ENCODE peak calls at places on chromosomes 13 and 19, in eight cellular contexts. N is A549; H is transverse colon; U is Caco-2; O is AG10803; G is thyroid gland; I is astrocyte of the cerebellum; X is CD8-positive, alpha-beta T cell. W is an unnamed sample.

GRCh38 chr19:41416194-41416674 is 10.9 kb downstream of the B3GNT8 start:
- DNase-seq in N (no peak), H (peak), U (no peak), O (no peak), G (no peak), I (no peak), X (no peak), W (no peak)

GRCh38 chr13:56864451-56864850 is 276.3 kb upstream of the PRR20A start:
- DNase-seq in N (no peak), H (no peak), U (no peak), O (no peak), G (no peak), I (no peak), X (no peak), W (no peak)

GRCh38 chr13:73223372-73223781 is 164.6 kb downstream of the KLF5 start:
- DNase-seq in N (no peak), H (no peak), U (no peak), O (no peak), G (no peak), I (no peak), X (no peak), W (no peak)

GRCh38 chr19:15733895-15734294 is 3.9 kb upstream of the OR10H3 start:
- DNase-seq in N (no peak), H (no peak), U (no peak), O (no peak), G (no peak), I (no peak), X (no peak), W (no peak)

GRCh38 chr13:66774046-66774445 is 456.1 kb downstream of the PCDH9 start:
- DNase-seq in N (no peak), H (no peak), U (no peak), O (no peak), G (no peak), I (no peak), X (no peak), W (no peak)

GRCh38 chr19:46958542-46958941 is 61.1 kb upstream of the NPAS1 start:
- DNase-seq in N (no peak), H (no peak), U (no peak), O (peak), G (no peak), I (no peak), X (no peak), W (peak)

GRCh38 chr13:92589955-92590354 is 636.7 kb upstream of the GPC6 start:
- DNase-seq in N (no peak), H (no peak), U (no peak), O (no peak), G (no peak), I (no peak), X (no peak), W (no peak)

GRCh38 chr13:97074618-97075017 is 80.3 kb upstream of the OXGR1 start:
- DNase-seq in N (no peak), H (no peak), U (no peak), O (no peak), G (no peak), I (no peak), X (no peak), W (no peak)

GRCh38 chr19:41089955-41090354 is 1.7 kb downstream of the CYP2A13 start:
- DNase-seq in N (peak), H (no peak), U (no peak), O (no peak), G (no peak), I (no peak), X (no peak), W (no peak)

GRCh38 chr13:94309576-94309975 is 169.9 kb downstream of the DCT start:
- DNase-seq in N (no peak), H (no peak), U (no peak), O (no peak), G (no peak), I (no peak), X (no peak), W (no peak)

GRCh38 chr13:32964987-32965386 is 51.2 kb upstream of the KL start:
- DNase-seq in N (no peak), H (no peak), U (no peak), O (no peak), G (no peak), I (no peak), X (no peak), W (no peak)

GRCh38 chr13:25742220-25742619 is 309.6 kb downstream of the SHISA2 start:
- DNase-seq in N (no peak), H (no peak), U (no peak), O (no peak), G (no peak), I (no peak), X (no peak), W (no peak)

GRCh38 chr13:21395953-21396352 is 63.1 kb downstream of the ZDHHC20 start:
- DNase-seq in N (no peak), H (no peak), U (no peak), O (no peak), G (no peak), I (no peak), X (no peak), W (no peak)

GRCh38 chr19:35710784-35711723 is 6.7 kb downstream of the ZBTB32 start:
- DNase-seq in N (no peak), H (no peak), U (no peak), O (no peak), G (no peak), I (no peak), X (no peak), W (no peak)

GRCh38 chr13:59690857-59691500 is 472.7 kb downstream of the DIAPH3 start:
- DNase-seq in N (no peak), H (no peak), U (no peak), O (peak), G (no peak), I (no peak), X (no peak), W (no peak)

GRCh38 chr19:36837525-36837901 is 674 bp downstream of the ZNF790 start:
- DNase-seq in N (no peak), H (no peak), U (no peak), O (no peak), G (no peak), I (no peak), X (no peak), W (no peak)

GRCh38 chr13:77863037-77863630 is 55.5 kb downstream of the EDNRB start:
- DNase-seq in N (no peak), H (no peak), U (no peak), O (no peak), G (no peak), I (no peak), X (no peak), W (no peak)

GRCh38 chr19:30087381-30088138 is 145.5 kb downstream of the URI1 start:
- DNase-seq in N (no peak), H (no peak), U (no peak), O (no peak), G (no peak), I (no peak), X (no peak), W (no peak)

GRCh38 chr19:28700176-28700575 is 512.8 kb downstream of the UQCRFS1 start:
- DNase-seq in N (no peak), H (no peak), U (no peak), O (peak), G (no peak), I (no peak), X (no peak), W (no peak)

DNA sequence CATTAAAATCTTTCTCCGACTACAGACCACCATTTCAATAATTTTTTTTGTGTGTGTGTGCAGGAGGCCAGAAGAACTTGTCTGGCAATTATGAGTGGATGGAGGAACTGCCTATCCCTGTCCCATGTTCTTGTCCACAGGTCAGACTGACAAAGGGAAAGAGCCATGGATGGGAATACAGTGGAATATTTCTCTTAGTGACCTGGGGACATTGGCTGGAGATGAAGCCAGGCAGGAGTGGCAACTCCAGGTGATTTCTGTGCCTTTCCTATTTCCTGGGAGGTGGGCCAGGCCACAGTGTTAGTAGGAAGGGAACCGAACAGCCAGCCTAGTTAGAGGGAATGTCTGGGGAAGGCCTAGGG is 3.7 kb downstream of the PSG9 start:
- DNase-seq in N (no peak), H (no peak), U (no peak), O (no peak), G (no peak), I (no peak), X (no peak), W (no peak)
- TF ChIP-seq CTCF in N (no peak), H (no peak), U (no peak), O (no peak), G (no peak), I (no peak), X (no peak), W (no peak)

GRCh38 chr19:39212377-39212742 is 8.3 kb upstream of the SYCN start:
- DNase-seq in N (peak), H (peak), U (peak), O (no peak), G (no peak), I (no peak), X (peak), W (no peak)
- TF ChIP-seq CTCF in N (peak), H (no peak), U (peak), O (peak), G (no peak), I (no peak), X (peak), W (peak)

GRCh38 chr19:45291834-45292233 is 30.8 kb downstream of the CKM start:
- DNase-seq in N (no peak), H (no peak), U (no peak), O (no peak), G (no peak), I (no peak), X (no peak), W (no peak)
- TF ChIP-seq CTCF in N (no peak), H (no peak), U (no peak), O (no peak), G (no peak), I (no peak), X (no peak), W (no peak)

GRCh38 chr19:11685676-11686650 is 52.8 kb downstream of the ZNF823 start:
- DNase-seq in N (no peak), H (no peak), U (no peak), O (no peak), G (no peak), I (no peak), X (no peak), W (no peak)
- TF ChIP-seq CTCF in N (no peak), H (no peak), U (no peak), O (no peak), G (no peak), I (no peak), X (no peak), W (no peak)

DNA sequence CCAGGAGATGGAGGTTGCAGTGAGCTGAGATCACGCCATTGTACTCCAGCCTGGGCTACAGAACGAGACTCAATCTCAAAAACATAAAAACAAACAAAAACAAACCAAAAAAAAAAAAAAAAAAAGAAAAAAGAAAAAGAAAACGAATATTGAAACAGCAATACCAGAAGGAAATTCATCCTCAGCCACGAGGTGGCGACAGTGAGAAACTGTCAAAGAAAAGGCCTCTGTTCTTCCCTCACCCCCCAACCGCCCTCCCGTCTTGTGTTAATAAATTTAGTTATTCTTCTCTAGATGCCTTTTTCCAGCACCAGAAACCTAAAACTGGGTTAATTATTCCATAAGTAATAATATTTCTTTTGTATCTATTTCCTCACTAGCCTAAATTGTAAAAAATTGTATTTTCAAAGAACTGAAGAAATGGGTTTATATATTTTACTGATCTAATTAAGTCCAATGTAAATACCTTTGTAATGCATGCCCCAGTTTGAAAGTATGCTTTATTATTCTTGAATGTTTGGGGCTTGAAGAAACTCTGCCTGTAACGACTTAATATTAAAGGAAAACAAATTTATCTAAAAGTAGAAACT is 38.6 kb downstream of the LIG4 start:
- DNase-seq in N (peak), H (peak), U (no peak), O (no peak), G (peak), I (no peak), X (peak), W (no peak)
- TF ChIP-seq CTCF in N (no peak), H (peak), U (peak), O (peak), G (peak), I (peak), X (peak), W (peak)

GRCh38 chr19:3882041-3882384 is 1.5 kb downstream of the ATCAY start:
- DNase-seq in N (no peak), H (no peak), U (no peak), O (no peak), G (no peak), I (no peak), X (no peak), W (no peak)

GRCh38 chr19:3879656-3880055 is 829 bp upstream of the ATCAY start:
- DNase-seq in N (peak), H (no peak), U (no peak), O (no peak), G (no peak), I (no peak), X (no peak), W (no peak)

GRCh38 chr19:3880471-3881271 is at the start of gene ATCAY:
- DNase-seq in N (no peak), H (no peak), U (no peak), O (no peak), G (no peak), I (no peak), X (no peak), W (no peak)

DNA sequence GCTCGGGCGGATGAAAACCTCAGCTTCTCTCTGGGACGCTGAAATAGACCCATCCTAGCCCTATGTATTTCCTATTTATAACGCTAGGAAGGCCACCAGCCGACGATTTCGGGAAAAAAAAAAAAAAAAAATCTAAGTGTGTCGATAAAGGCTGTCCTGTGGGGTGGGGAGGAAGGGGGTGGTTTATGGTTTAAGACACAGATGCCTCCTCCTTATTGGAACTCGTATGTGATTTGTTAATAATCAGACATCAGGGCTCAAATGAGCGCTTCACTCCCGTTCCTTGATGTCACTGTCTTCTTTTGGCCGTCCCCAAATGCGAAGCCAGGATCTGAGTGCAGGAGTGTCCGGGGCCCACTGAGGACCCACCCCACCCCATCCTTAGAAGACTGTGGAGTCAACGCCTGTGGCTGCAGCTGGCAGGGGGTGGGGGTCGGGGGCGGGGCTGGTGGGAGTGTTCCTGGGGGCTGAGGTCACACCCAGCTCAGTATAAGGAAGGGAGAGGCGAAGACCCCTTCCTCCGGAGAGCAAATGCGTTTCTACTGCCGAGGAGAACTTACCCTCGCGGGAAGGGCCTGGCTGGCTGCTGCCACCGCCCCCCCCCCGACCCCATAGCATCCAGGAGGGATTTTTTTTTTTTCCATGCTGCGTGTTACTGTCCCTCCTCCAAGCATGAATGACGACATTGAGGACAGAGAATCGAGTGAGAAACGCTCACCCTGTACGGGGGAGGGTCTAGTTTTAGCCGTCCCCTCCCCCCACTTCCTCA is 971 bp downstream of the ATCAY start:
- DNase-seq in N (no peak), H (no peak), U (no peak), O (no peak), G (no peak), I (no peak), X (no peak), W (no peak)
- TF ChIP-seq CTCF in N (no peak), H (no peak), U (no peak), O (no peak), G (no peak), I (no peak), X (no peak), W (no peak)

DNA sequence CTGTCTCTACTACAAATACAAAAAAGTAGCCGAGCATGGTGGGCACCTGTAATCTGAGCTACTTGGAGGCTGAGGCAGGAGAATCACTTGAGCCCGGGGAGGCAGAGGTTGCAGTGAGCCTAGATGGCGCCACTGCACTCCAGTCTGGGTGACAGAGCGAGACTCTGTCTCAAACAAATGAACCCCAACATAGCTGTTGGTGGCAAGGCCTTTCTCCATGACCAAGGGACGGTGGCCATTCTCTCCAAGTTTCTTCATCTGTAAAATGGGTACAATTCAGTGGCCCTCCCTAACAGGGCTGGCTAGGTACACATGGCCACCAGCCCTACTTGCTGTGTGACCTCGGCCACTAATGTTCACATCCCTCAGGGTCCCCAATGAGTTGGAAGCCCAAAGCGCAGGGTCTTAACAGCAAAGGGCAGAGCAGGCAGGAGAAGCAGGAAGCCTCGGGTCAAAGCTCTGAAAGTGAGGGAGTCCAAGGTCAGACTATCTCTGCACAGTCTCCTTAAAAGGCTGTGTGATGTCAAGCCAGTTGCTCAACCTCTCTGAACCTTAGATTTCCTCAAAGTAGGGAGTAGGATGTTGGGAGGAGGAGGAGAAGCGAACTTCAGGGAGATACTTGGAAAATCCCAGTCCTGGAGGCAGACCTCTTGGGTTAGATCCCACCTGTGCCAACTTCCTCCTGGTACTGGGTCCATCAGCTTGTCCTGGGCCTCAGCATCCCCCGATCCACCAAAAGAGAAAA is 2.7 kb downstream of the JUND start:
- DNase-seq in N (peak), H (peak), U (no peak), O (no peak), G (no peak), I (no peak), X (peak), W (no peak)
- TF ChIP-seq CTCF in N (peak), H (no peak), U (peak), O (peak), G (peak), I (peak), X (peak), W (peak)

DNA sequence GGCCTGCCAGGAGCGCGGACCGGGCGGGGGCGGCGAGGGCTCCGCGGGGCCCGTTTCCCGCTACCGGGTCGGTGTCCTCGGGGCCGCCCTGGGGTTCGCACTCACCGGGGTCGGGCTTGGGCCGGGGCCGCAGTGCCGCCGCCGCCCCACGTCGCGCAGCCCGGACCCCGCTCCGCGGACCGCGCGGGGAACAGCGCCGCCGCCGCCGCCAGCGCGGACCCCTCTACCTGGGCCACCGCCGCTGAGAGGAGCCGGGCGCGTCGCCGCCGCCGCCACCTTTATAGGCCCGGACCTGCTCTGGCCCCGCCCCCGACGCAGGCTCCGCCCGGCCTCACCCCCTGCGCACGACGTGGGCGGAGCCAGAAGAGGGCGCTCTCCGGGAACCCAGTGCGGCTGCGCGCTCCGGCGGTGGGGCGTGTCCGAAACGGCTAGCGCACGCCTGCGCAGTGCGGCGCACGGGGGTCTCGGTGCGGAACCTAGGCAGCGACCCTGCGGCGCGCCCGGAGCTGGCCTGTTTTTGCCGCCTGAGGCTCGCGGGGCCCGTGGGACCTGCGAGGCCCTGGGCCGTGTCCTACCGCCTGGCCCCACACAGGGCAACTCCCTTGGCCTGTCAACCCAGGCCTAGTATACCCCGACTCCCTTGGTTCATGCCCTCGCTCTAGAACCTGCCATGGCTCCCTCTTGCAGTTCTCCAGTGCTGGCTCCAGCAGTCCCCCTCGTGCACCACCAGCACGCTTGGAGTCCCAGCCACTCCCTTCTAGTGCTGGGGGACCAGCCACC is at the start of gene MKNK2:
- DNase-seq in N (peak), H (peak), U (peak), O (peak), G (peak), I (peak), X (peak), W (no peak)
- TF ChIP-seq CTCF in N (peak), H (peak), U (peak), O (peak), G (peak), I (peak), X (peak), W (peak)